ENCODE peak calls at places on chromosomes 3 and 15, in eight cellular contexts. One of them, this sample, is unnamed.

GRCh38 chr15:59059076-59059597 is 45.8 kb upstream of the CCNB2 start:
- DNase-seq in ELF-1: no peak
- DNase-seq in right atrium auricular region: no peak
- DNase-seq in NCI-H748 treated with DMSO at 0.1 percent for 48 hours: no peak
- DNase-seq in cardiac muscle cell: no peak
- DNase-seq in LHCN-M2: no peak
- DNase-seq in RCC 7860: no peak
- DNase-seq in psoas muscle: no peak
- DNase-seq in this sample: no peak

GRCh38 chr3:87309601-87310000 is 33.2 kb upstream of the POU1F1 start:
- DNase-seq in ELF-1: no peak
- DNase-seq in right atrium auricular region: no peak
- DNase-seq in NCI-H748 treated with DMSO at 0.1 percent for 48 hours: no peak
- DNase-seq in cardiac muscle cell: no peak
- DNase-seq in LHCN-M2: no peak
- DNase-seq in RCC 7860: peak; percentile 57
- DNase-seq in psoas muscle: no peak
- DNase-seq in this sample: no peak

GRCh38 chr15:67422296-67422695 is 98.6 kb upstream of the C15orf61 start:
- DNase-seq in ELF-1: no peak
- DNase-seq in right atrium auricular region: no peak
- DNase-seq in NCI-H748 treated with DMSO at 0.1 percent for 48 hours: no peak
- DNase-seq in cardiac muscle cell: no peak
- DNase-seq in LHCN-M2: no peak
- DNase-seq in RCC 7860: no peak
- DNase-seq in psoas muscle: no peak
- DNase-seq in this sample: no peak

GRCh38 chr3:108914774-108915641 is 38.7 kb downstream of the GUCA1C start:
- DNase-seq in ELF-1: peak; percentile 71
- DNase-seq in right atrium auricular region: no peak
- DNase-seq in NCI-H748 treated with DMSO at 0.1 percent for 48 hours: peak; percentile 44
- DNase-seq in cardiac muscle cell: peak; percentile 72
- DNase-seq in LHCN-M2: peak; percentile 59
- DNase-seq in RCC 7860: peak; percentile 49
- DNase-seq in psoas muscle: no peak
- DNase-seq in this sample: peak; percentile 59

GRCh38 chr3:62261121-62261520 is 112.2 kb downstream of the FEZF2 start:
- DNase-seq in ELF-1: no peak
- DNase-seq in right atrium auricular region: no peak
- DNase-seq in NCI-H748 treated with DMSO at 0.1 percent for 48 hours: no peak
- DNase-seq in cardiac muscle cell: no peak
- DNase-seq in LHCN-M2: no peak
- DNase-seq in RCC 7860: no peak
- DNase-seq in psoas muscle: no peak
- DNase-seq in this sample: no peak

GRCh38 chr15:26069204-26069603 is 206.1 kb upstream of the ATP10A start:
- DNase-seq in ELF-1: no peak
- DNase-seq in right atrium auricular region: no peak
- DNase-seq in NCI-H748 treated with DMSO at 0.1 percent for 48 hours: no peak
- DNase-seq in cardiac muscle cell: no peak
- DNase-seq in LHCN-M2: no peak
- DNase-seq in RCC 7860: no peak
- DNase-seq in psoas muscle: no peak
- DNase-seq in this sample: no peak

GRCh38 chr15:73598540-73599195 is 34.5 kb downstream of the NPTN start:
- DNase-seq in ELF-1: no peak
- DNase-seq in right atrium auricular region: no peak
- DNase-seq in NCI-H748 treated with DMSO at 0.1 percent for 48 hours: no peak
- DNase-seq in cardiac muscle cell: no peak
- DNase-seq in LHCN-M2: peak; percentile 25
- DNase-seq in RCC 7860: no peak
- DNase-seq in psoas muscle: no peak
- DNase-seq in this sample: no peak

GRCh38 chr3:52299247-52299657 is 11.6 kb downstream of the GLYCTK start:
- DNase-seq in ELF-1: no peak
- DNase-seq in right atrium auricular region: no peak
- DNase-seq in NCI-H748 treated with DMSO at 0.1 percent for 48 hours: no peak
- DNase-seq in cardiac muscle cell: no peak
- DNase-seq in LHCN-M2: no peak
- DNase-seq in RCC 7860: no peak
- DNase-seq in psoas muscle: no peak
- DNase-seq in this sample: no peak

GRCh38 chr3:65809641-65810150 is 229.0 kb downstream of the MAGI1 start:
- DNase-seq in ELF-1: no peak
- DNase-seq in right atrium auricular region: no peak
- DNase-seq in NCI-H748 treated with DMSO at 0.1 percent for 48 hours: no peak
- DNase-seq in cardiac muscle cell: no peak
- DNase-seq in LHCN-M2: no peak
- DNase-seq in RCC 7860: no peak
- DNase-seq in psoas muscle: no peak
- DNase-seq in this sample: no peak

GRCh38 chr3:182925944-182926337 is 54.4 kb downstream of the DCUN1D1 start:
- DNase-seq in ELF-1: no peak
- DNase-seq in right atrium auricular region: no peak
- DNase-seq in NCI-H748 treated with DMSO at 0.1 percent for 48 hours: no peak
- DNase-seq in cardiac muscle cell: no peak
- DNase-seq in LHCN-M2: no peak
- DNase-seq in RCC 7860: no peak
- DNase-seq in psoas muscle: no peak
- DNase-seq in this sample: no peak